ENCODE peak calls at places on chromosomes 11 and 22, in six cellular contexts. One of them, this sample, is unnamed.

GRCh38 chr11:41533761-41534160 is 74.3 kb upstream of the LRRC4C start:
- DNase-seq in endothelial cell: no peak
- DNase-seq in A549: no peak
- DNase-seq in fibroblast of pulmonary artery: no peak
- DNase-seq in progenitor cell of endocrine pancreas: no peak
- DNase-seq in astrocyte of the cerebellum: no peak
- DNase-seq in this sample: no peak

GRCh38 chr11:125929445-125930075 is 16.3 kb upstream of the VSIG10L2 start:
- DNase-seq in endothelial cell: no peak
- DNase-seq in A549: no peak
- DNase-seq in fibroblast of pulmonary artery: no peak
- DNase-seq in progenitor cell of endocrine pancreas: no peak
- DNase-seq in astrocyte of the cerebellum: no peak
- DNase-seq in this sample: no peak

GRCh38 chr11:84106560-84106959 is 820.4 kb upstream of the CCDC90B start:
- DNase-seq in endothelial cell: no peak
- DNase-seq in A549: no peak
- DNase-seq in fibroblast of pulmonary artery: no peak
- DNase-seq in progenitor cell of endocrine pancreas: no peak
- DNase-seq in astrocyte of the cerebellum: no peak
- DNase-seq in this sample: no peak

GRCh38 chr11:19263333-19263732 is 22.6 kb upstream of the E2F8 start:
- DNase-seq in endothelial cell: no peak
- DNase-seq in A549: no peak
- DNase-seq in fibroblast of pulmonary artery: no peak
- DNase-seq in progenitor cell of endocrine pancreas: no peak
- DNase-seq in astrocyte of the cerebellum: no peak
- DNase-seq in this sample: no peak

GRCh38 chr11:1665313-1665712 is 31.7 kb upstream of the KRTAP5-6 start:
- DNase-seq in endothelial cell: no peak
- DNase-seq in A549: no peak
- DNase-seq in fibroblast of pulmonary artery: no peak
- DNase-seq in progenitor cell of endocrine pancreas: no peak
- DNase-seq in astrocyte of the cerebellum: no peak
- DNase-seq in this sample: no peak

GRCh38 chr11:3903207-3903896 is 47.9 kb downstream of the STIM1 start:
- DNase-seq in endothelial cell: no peak
- DNase-seq in A549: no peak
- DNase-seq in fibroblast of pulmonary artery: peak
- DNase-seq in progenitor cell of endocrine pancreas: no peak
- DNase-seq in astrocyte of the cerebellum: no peak
- DNase-seq in this sample: no peak

GRCh38 chr11:120332822-120333716 is 3.1 kb upstream of the ARHGEF12 start:
- DNase-seq in endothelial cell: no peak
- DNase-seq in A549: no peak
- DNase-seq in fibroblast of pulmonary artery: peak
- DNase-seq in progenitor cell of endocrine pancreas: no peak
- DNase-seq in astrocyte of the cerebellum: no peak
- DNase-seq in this sample: no peak

GRCh38 chr11:8257003-8257664 is 6.5 kb downstream of the LMO1 start:
- DNase-seq in endothelial cell: no peak
- DNase-seq in A549: no peak
- DNase-seq in fibroblast of pulmonary artery: no peak
- DNase-seq in progenitor cell of endocrine pancreas: no peak
- DNase-seq in astrocyte of the cerebellum: no peak
- DNase-seq in this sample: no peak

GRCh38 chr22:29004647-29005371 is 56.8 kb downstream of the C22orf31 start:
- DNase-seq in endothelial cell: peak
- DNase-seq in A549: no peak
- DNase-seq in fibroblast of pulmonary artery: no peak
- DNase-seq in progenitor cell of endocrine pancreas: peak
- DNase-seq in astrocyte of the cerebellum: peak
- DNase-seq in this sample: peak

GRCh38 chr11:63961608-63962412 is 12.6 kb upstream of the COX8A start:
- DNase-seq in endothelial cell: no peak
- DNase-seq in A549: peak
- DNase-seq in fibroblast of pulmonary artery: peak
- DNase-seq in progenitor cell of endocrine pancreas: no peak
- DNase-seq in astrocyte of the cerebellum: no peak
- DNase-seq in this sample: no peak

GRCh38 chr11:1109918-1110705 is 35.4 kb downstream of the MUC2 start:
- DNase-seq in endothelial cell: no peak
- DNase-seq in A549: no peak
- DNase-seq in fibroblast of pulmonary artery: no peak
- DNase-seq in progenitor cell of endocrine pancreas: no peak
- DNase-seq in astrocyte of the cerebellum: no peak
- DNase-seq in this sample: no peak

GRCh38 chr11:44066732-44067131 is 662 bp downstream of the ACCS start:
- DNase-seq in endothelial cell: no peak
- DNase-seq in A549: peak
- DNase-seq in fibroblast of pulmonary artery: peak
- DNase-seq in progenitor cell of endocrine pancreas: no peak
- DNase-seq in astrocyte of the cerebellum: peak
- DNase-seq in this sample: no peak

GRCh38 chr22:37231406-37232139 is 12.5 kb downstream of the RAC2 start:
- DNase-seq in endothelial cell: no peak
- DNase-seq in A549: no peak
- DNase-seq in fibroblast of pulmonary artery: no peak
- DNase-seq in progenitor cell of endocrine pancreas: no peak
- DNase-seq in astrocyte of the cerebellum: no peak
- DNase-seq in this sample: no peak

GRCh38 chr11:44138286-44138685 is 42.8 kb downstream of the EXT2 start:
- DNase-seq in endothelial cell: no peak
- DNase-seq in A549: no peak
- DNase-seq in fibroblast of pulmonary artery: no peak
- DNase-seq in progenitor cell of endocrine pancreas: no peak
- DNase-seq in astrocyte of the cerebellum: no peak
- DNase-seq in this sample: no peak

GRCh38 chr11:134488913-134489312 is 76.9 kb upstream of the B3GAT1 start:
- DNase-seq in endothelial cell: no peak
- DNase-seq in A549: no peak
- DNase-seq in fibroblast of pulmonary artery: no peak
- DNase-seq in progenitor cell of endocrine pancreas: no peak
- DNase-seq in astrocyte of the cerebellum: no peak
- DNase-seq in this sample: no peak

GRCh38 chr22:46045459-46046298 is 68.7 kb upstream of the WNT7B start:
- DNase-seq in endothelial cell: no peak
- DNase-seq in A549: no peak
- DNase-seq in fibroblast of pulmonary artery: no peak
- DNase-seq in progenitor cell of endocrine pancreas: no peak
- DNase-seq in astrocyte of the cerebellum: no peak
- DNase-seq in this sample: no peak

GRCh38 chr11:132177106-132177505 is 806.7 kb downstream of the NTM start:
- DNase-seq in endothelial cell: peak
- DNase-seq in A549: no peak
- DNase-seq in fibroblast of pulmonary artery: peak
- DNase-seq in progenitor cell of endocrine pancreas: peak
- DNase-seq in astrocyte of the cerebellum: peak
- DNase-seq in this sample: peak

GRCh38 chr22:50627914-50628542 is at the start of gene ARSA:
- DNase-seq in endothelial cell: peak
- DNase-seq in A549: peak
- DNase-seq in fibroblast of pulmonary artery: peak
- DNase-seq in progenitor cell of endocrine pancreas: peak
- DNase-seq in astrocyte of the cerebellum: peak
- DNase-seq in this sample: peak

GRCh38 chr11:68998390-68998911 is 14.6 kb downstream of the MRGPRF start:
- DNase-seq in endothelial cell: no peak
- DNase-seq in A549: no peak
- DNase-seq in fibroblast of pulmonary artery: peak
- DNase-seq in progenitor cell of endocrine pancreas: no peak
- DNase-seq in astrocyte of the cerebellum: no peak
- DNase-seq in this sample: no peak

GRCh38 chr22:37999640-38000272 is 15.4 kb upstream of the SOX10 start:
- DNase-seq in endothelial cell: no peak
- DNase-seq in A549: no peak
- DNase-seq in fibroblast of pulmonary artery: peak
- DNase-seq in progenitor cell of endocrine pancreas: no peak
- DNase-seq in astrocyte of the cerebellum: peak
- DNase-seq in this sample: no peak

GRCh38 chr11:61526956-61527731 is 18.6 kb downstream of the LRRC10B start:
- DNase-seq in endothelial cell: no peak
- DNase-seq in A549: no peak
- DNase-seq in fibroblast of pulmonary artery: no peak
- DNase-seq in progenitor cell of endocrine pancreas: no peak
- DNase-seq in astrocyte of the cerebellum: no peak
- DNase-seq in this sample: no peak

GRCh38 chr11:33930317-33931021 is 38.6 kb upstream of the LMO2 start:
- DNase-seq in endothelial cell: no peak
- DNase-seq in A549: no peak
- DNase-seq in fibroblast of pulmonary artery: peak
- DNase-seq in progenitor cell of endocrine pancreas: no peak
- DNase-seq in astrocyte of the cerebellum: no peak
- DNase-seq in this sample: no peak

GRCh38 chr11:71551711-71552110 is 3.5 kb downstream of the KRTAP5-9 start:
- DNase-seq in endothelial cell: no peak
- DNase-seq in A549: no peak
- DNase-seq in fibroblast of pulmonary artery: no peak
- DNase-seq in progenitor cell of endocrine pancreas: no peak
- DNase-seq in astrocyte of the cerebellum: no peak
- DNase-seq in this sample: no peak

GRCh38 chr11:71545405-71545966 is 2.7 kb upstream of the KRTAP5-9 start:
- DNase-seq in endothelial cell: no peak
- DNase-seq in A549: no peak
- DNase-seq in fibroblast of pulmonary artery: no peak
- DNase-seq in progenitor cell of endocrine pancreas: no peak
- DNase-seq in astrocyte of the cerebellum: no peak
- DNase-seq in this sample: no peak

GRCh38 chr11:71548716-71549151 is 514 bp downstream of the KRTAP5-9 start:
- DNase-seq in endothelial cell: no peak
- DNase-seq in A549: no peak
- DNase-seq in fibroblast of pulmonary artery: no peak
- DNase-seq in progenitor cell of endocrine pancreas: no peak
- DNase-seq in astrocyte of the cerebellum: no peak
- DNase-seq in this sample: no peak

GRCh38 chr11:71544525-71545214 is 3.5 kb upstream of the KRTAP5-9 start:
- DNase-seq in endothelial cell: no peak
- DNase-seq in A549: no peak
- DNase-seq in fibroblast of pulmonary artery: no peak
- DNase-seq in progenitor cell of endocrine pancreas: no peak
- DNase-seq in astrocyte of the cerebellum: no peak
- DNase-seq in this sample: no peak

DNA sequence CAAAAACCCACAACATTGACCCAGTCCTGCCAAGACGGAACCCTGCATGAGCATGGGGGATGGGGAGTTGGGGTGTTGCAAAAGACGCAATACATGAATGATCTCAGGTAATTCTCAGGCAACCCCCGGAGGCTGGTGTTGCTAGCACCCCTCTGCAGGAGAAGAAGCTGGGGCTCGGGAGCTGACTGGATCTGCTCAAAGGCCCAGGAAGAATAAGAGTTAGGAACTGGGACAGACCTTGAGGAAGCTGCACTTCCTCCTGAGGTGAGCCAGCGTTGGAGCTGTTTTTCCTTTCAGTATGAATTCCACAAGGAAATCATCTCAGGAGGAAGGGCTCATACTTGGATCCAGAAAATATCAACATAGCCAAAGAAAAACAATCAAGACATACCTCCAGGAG is at the start of gene KRTAP5-9:
- DNase-seq in endothelial cell: no peak
- DNase-seq in A549: no peak
- DNase-seq in fibroblast of pulmonary artery: no peak
- DNase-seq in progenitor cell of endocrine pancreas: no peak
- DNase-seq in astrocyte of the cerebellum: no peak
- DNase-seq in this sample: no peak
- TF ChIP-seq CTCF in endothelial cell: no peak
- TF ChIP-seq CTCF in A549: no peak
- TF ChIP-seq CTCF in fibroblast of pulmonary artery: no peak
- TF ChIP-seq CTCF in progenitor cell of endocrine pancreas: no peak
- TF ChIP-seq CTCF in astrocyte of the cerebellum: no peak
- TF ChIP-seq CTCF in this sample: no peak

DNA sequence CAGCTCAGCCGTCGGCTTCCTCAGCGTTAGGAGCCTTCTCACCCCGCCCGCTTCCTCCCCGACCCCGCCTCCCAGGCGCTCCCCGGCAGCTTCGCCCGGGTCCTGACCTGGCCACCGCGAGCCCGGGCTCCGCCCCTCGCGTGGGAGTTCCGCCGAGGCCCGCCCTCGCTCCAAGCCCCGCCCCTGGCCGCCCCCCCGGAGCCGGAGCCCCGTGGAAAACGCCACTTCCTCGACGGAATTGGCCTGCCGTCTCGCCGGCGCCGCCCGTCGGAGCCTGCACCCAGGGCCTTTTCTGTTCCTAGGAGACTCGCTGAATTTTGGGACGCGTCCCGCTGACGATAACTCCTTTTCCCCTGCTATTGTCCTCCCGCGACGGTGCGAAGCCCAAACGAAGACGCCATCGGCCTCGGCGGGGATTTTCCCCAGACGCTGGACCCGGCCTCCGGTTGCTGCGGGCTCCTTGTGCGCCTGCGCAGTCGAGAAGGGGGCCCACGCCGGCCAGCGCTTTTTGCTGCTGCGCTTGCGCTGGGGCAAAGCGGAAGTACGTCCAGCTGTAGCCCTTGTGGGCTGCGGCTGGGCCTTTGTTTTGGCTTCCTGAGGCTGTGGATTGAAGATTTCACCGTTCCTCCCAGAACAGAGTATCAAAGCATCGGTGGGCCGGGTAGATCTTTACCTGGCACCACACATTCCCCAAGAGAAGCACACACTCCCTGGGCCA is 10.0 kb downstream of the RELA start:
- DNase-seq in endothelial cell: peak
- DNase-seq in A549: peak
- DNase-seq in fibroblast of pulmonary artery: peak
- DNase-seq in progenitor cell of endocrine pancreas: peak
- DNase-seq in astrocyte of the cerebellum: peak
- DNase-seq in this sample: peak
- TF ChIP-seq CTCF in endothelial cell: no peak
- TF ChIP-seq CTCF in A549: no peak
- TF ChIP-seq CTCF in fibroblast of pulmonary artery: no peak
- TF ChIP-seq CTCF in progenitor cell of endocrine pancreas: no peak
- TF ChIP-seq CTCF in astrocyte of the cerebellum: no peak
- TF ChIP-seq CTCF in this sample: no peak

DNA sequence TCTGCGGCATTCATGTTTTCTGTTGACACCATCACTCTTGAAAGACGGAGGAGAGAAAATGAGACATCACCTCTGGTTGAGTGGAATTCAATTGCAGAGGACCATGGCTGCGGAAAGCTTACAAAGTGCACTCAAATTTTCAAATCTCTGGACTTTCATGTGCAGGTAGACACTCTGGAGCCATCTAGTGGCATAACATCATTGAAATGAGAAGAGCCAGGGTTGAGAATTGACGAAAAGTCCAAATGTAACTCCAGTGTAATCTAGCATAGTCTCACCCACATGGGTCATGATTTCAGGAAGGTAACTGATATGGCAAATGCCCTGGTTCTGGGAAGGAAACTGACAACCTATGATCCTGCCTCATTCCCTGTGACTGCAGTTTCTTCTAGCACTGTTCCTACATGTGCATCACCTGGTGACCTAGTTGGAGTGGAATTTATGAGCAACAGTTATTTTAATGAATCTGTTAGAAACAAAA is 687.8 kb downstream of the KCNA4 start:
- DNase-seq in endothelial cell: peak
- DNase-seq in A549: peak
- DNase-seq in fibroblast of pulmonary artery: peak
- DNase-seq in progenitor cell of endocrine pancreas: no peak
- DNase-seq in astrocyte of the cerebellum: peak
- DNase-seq in this sample: no peak
- TF ChIP-seq CTCF in endothelial cell: no peak
- TF ChIP-seq CTCF in A549: peak
- TF ChIP-seq CTCF in fibroblast of pulmonary artery: peak
- TF ChIP-seq CTCF in progenitor cell of endocrine pancreas: peak
- TF ChIP-seq CTCF in astrocyte of the cerebellum: peak
- TF ChIP-seq CTCF in this sample: peak

GRCh38 chr11:86865436-86865835 is 65.1 kb downstream of the PRSS23 start:
- DNase-seq in endothelial cell: no peak
- DNase-seq in A549: no peak
- DNase-seq in fibroblast of pulmonary artery: no peak
- DNase-seq in progenitor cell of endocrine pancreas: no peak
- DNase-seq in astrocyte of the cerebellum: no peak
- DNase-seq in this sample: no peak

GRCh38 chr11:86861810-86862209 is 61.5 kb downstream of the PRSS23 start:
- DNase-seq in endothelial cell: no peak
- DNase-seq in A549: peak
- DNase-seq in fibroblast of pulmonary artery: no peak
- DNase-seq in progenitor cell of endocrine pancreas: no peak
- DNase-seq in astrocyte of the cerebellum: no peak
- DNase-seq in this sample: no peak
- TF ChIP-seq CTCF in endothelial cell: no peak
- TF ChIP-seq CTCF in A549: peak
- TF ChIP-seq CTCF in fibroblast of pulmonary artery: no peak
- TF ChIP-seq CTCF in progenitor cell of endocrine pancreas: no peak
- TF ChIP-seq CTCF in astrocyte of the cerebellum: no peak
- TF ChIP-seq CTCF in this sample: no peak

This sample was measured in neural crest cell.